ENCODE peak calls at places on chromosomes 1 and 21, in five cellular contexts. One of them, this sample, is unnamed.

GRCh38 chr1:156433602-156434001 is 64.6 kb downstream of the RHBG start:
- DNase-seq in H54: no peak
- DNase-seq in tibial nerve: no peak
- DNase-seq in thyroid gland: no peak
- DNase-seq in lower leg skin: no peak
- DNase-seq in this sample: no peak

GRCh38 chr1:110237406-110238152 is 27.5 kb downstream of the KCNC4 start:
- DNase-seq in H54: no peak
- DNase-seq in tibial nerve: no peak
- DNase-seq in thyroid gland: peak; percentile 78
- DNase-seq in lower leg skin: no peak
- DNase-seq in this sample: no peak

GRCh38 chr1:7861452-7861851 is 8.6 kb upstream of the UTS2 start:
- DNase-seq in H54: no peak
- DNase-seq in tibial nerve: no peak
- DNase-seq in thyroid gland: no peak
- DNase-seq in lower leg skin: no peak
- DNase-seq in this sample: no peak

GRCh38 chr1:10628685-10629084 is 153.9 kb downstream of the PEX14 start:
- DNase-seq in H54: no peak
- DNase-seq in tibial nerve: peak; percentile 68
- DNase-seq in thyroid gland: peak; percentile 96
- DNase-seq in lower leg skin: no peak
- DNase-seq in this sample: no peak

GRCh38 chr1:182299728-182300581 is 91.6 kb downstream of the GLUL start:
- DNase-seq in H54: no peak
- DNase-seq in tibial nerve: peak; percentile 49
- DNase-seq in thyroid gland: no peak
- DNase-seq in lower leg skin: no peak
- DNase-seq in this sample: peak; percentile 97

GRCh38 chr1:64100791-64101190 is 102.6 kb upstream of the UBE2U start:
- DNase-seq in H54: no peak
- DNase-seq in tibial nerve: no peak
- DNase-seq in thyroid gland: no peak
- DNase-seq in lower leg skin: no peak
- DNase-seq in this sample: no peak

GRCh38 chr1:223007250-223007649 is 135.8 kb downstream of the TLR5 start:
- DNase-seq in H54: no peak
- DNase-seq in tibial nerve: no peak
- DNase-seq in thyroid gland: peak; percentile 56
- DNase-seq in lower leg skin: no peak
- DNase-seq in this sample: no peak

GRCh38 chr21:44531606-44532128 is 8.3 kb downstream of the KRTAP10-1 start:
- DNase-seq in H54: no peak
- DNase-seq in tibial nerve: no peak
- DNase-seq in thyroid gland: no peak
- DNase-seq in lower leg skin: peak; percentile 70
- DNase-seq in this sample: no peak

GRCh38 chr1:246931549-246932365 is at the start of gene AHCTF1:
- DNase-seq in H54: peak; percentile 96
- DNase-seq in tibial nerve: peak; percentile 95
- DNase-seq in thyroid gland: peak; percentile 96
- DNase-seq in lower leg skin: peak; percentile 99
- DNase-seq in this sample: peak; percentile 97
- TF ChIP-seq POLR2A in H54: peak; percentile 99
- TF ChIP-seq POLR2A in tibial nerve: peak; percentile 99
- TF ChIP-seq POLR2A in thyroid gland: peak; percentile 88
- TF ChIP-seq POLR2A in lower leg skin: peak; percentile 49
- TF ChIP-seq POLR2A in this sample: peak; percentile 92

GRCh38 chr1:2547210-2548067 is 8.7 kb upstream of the TNFRSF14 start:
- DNase-seq in H54: peak; percentile 52
- DNase-seq in tibial nerve: peak; percentile 30
- DNase-seq in thyroid gland: no peak
- DNase-seq in lower leg skin: no peak
- DNase-seq in this sample: no peak
- TF ChIP-seq POLR2A in H54: no peak
- TF ChIP-seq POLR2A in tibial nerve: no peak
- TF ChIP-seq POLR2A in thyroid gland: no peak
- TF ChIP-seq POLR2A in lower leg skin: no peak
- TF ChIP-seq POLR2A in this sample: no peak

GRCh38 chr1:201470581-201470980 is 1.6 kb upstream of the PHLDA3 start:
- DNase-seq in H54: no peak
- DNase-seq in tibial nerve: no peak
- DNase-seq in thyroid gland: no peak
- DNase-seq in lower leg skin: no peak
- DNase-seq in this sample: no peak

GRCh38 chr1:201468501-201468843 is 516 bp downstream of the PHLDA3 start:
- DNase-seq in H54: no peak
- DNase-seq in tibial nerve: no peak
- DNase-seq in thyroid gland: peak; percentile 39
- DNase-seq in lower leg skin: no peak
- DNase-seq in this sample: peak; percentile 37

GRCh38 chr1:201466492-201466891 is 2.5 kb downstream of the PHLDA3 start:
- DNase-seq in H54: no peak
- DNase-seq in tibial nerve: no peak
- DNase-seq in thyroid gland: no peak
- DNase-seq in lower leg skin: no peak
- DNase-seq in this sample: no peak

GRCh38 chr1:201469645-201470074 is 672 bp upstream of the PHLDA3 start:
- DNase-seq in H54: no peak
- DNase-seq in tibial nerve: no peak
- DNase-seq in thyroid gland: no peak
- DNase-seq in lower leg skin: no peak
- DNase-seq in this sample: no peak

GRCh38 chr1:201468844-201469644 is at the start of gene PHLDA3:
- DNase-seq in H54: peak; percentile 82
- DNase-seq in tibial nerve: peak; percentile 83
- DNase-seq in thyroid gland: peak; percentile 83
- DNase-seq in lower leg skin: peak; percentile 98
- DNase-seq in this sample: peak; percentile 62
- TF ChIP-seq POLR2A in H54: peak; percentile 97
- TF ChIP-seq POLR2A in tibial nerve: peak; percentile 92
- TF ChIP-seq POLR2A in thyroid gland: no peak
- TF ChIP-seq POLR2A in lower leg skin: peak; percentile 53
- TF ChIP-seq POLR2A in this sample: peak; percentile 39

DNA sequence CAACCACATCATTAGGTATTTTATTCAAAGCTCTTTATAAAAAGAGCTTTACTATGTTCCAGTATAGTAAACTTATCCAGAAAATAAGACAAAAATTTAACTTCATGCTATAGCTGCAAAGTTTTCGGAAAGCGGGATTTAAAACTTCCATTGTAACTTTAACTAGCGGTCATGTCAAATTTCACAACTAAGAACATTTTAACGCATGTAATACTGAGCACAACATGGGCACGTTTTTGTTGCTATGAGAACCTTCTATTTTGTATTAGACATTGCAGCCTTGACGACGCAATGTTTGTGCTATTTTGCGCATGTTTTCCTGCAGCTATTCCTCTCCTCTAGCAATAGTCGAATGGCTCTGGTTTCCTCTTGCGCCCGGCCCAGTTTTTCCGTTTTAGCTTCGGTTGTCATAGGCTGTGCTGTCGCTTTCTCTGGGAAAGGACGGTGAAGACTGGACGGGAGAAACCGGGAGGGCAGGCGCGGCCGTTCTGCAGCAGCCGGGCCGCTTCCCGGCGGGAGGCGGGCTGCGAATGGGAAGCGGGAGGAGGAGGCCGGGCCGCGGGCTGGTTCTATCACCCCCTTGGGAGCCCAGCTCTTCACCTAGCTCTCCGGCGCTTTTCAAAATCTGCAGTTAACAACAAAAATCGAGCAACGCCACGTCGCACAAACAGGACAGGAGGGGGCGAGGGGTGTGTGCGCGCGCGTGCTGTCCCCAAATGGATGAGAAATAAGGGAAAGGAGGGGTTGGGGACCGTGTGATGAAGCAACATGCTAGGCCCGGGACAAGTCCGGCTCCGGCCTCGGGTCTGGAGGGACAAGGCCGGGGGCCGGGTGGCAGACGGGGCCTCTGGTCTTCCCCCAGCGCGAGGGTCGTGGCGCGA is 105.3 kb upstream of the HNRNPU start:
- DNase-seq in H54: peak; percentile 30
- DNase-seq in tibial nerve: peak; percentile 71
- DNase-seq in thyroid gland: peak; percentile 85
- DNase-seq in lower leg skin: peak; percentile 94
- DNase-seq in this sample: peak; percentile 89
- TF ChIP-seq POLR2A in H54: peak; percentile 31
- TF ChIP-seq POLR2A in tibial nerve: peak; percentile 44
- TF ChIP-seq POLR2A in thyroid gland: no peak
- TF ChIP-seq POLR2A in lower leg skin: no peak
- TF ChIP-seq POLR2A in this sample: peak; percentile 58

DNA sequence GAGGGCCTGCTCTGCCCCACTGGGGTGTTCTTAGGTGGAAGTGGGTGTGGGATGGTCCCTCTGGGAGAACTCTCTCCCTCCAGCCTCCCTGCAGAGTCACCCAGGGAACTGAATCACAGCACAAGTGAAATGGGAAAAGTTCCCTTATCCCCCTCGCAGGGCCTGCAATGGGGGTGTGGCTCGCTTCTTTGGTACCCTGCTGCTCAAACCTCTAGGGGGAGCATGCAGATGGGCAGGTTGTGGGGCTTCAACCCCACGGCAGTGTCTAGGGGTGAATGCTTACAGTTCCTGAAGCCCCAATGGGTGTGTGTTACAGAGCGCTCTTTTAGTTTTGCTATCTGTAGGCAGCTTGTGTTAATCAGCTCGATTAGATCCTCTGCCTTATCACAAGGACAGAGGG is 59.0 kb upstream of the TINAGL1 start:
- DNase-seq in H54: no peak
- DNase-seq in tibial nerve: no peak
- DNase-seq in thyroid gland: no peak
- DNase-seq in lower leg skin: no peak
- DNase-seq in this sample: no peak
- TF ChIP-seq POLR2A in H54: no peak
- TF ChIP-seq POLR2A in tibial nerve: no peak
- TF ChIP-seq POLR2A in thyroid gland: no peak
- TF ChIP-seq POLR2A in lower leg skin: no peak
- TF ChIP-seq POLR2A in this sample: no peak

DNA sequence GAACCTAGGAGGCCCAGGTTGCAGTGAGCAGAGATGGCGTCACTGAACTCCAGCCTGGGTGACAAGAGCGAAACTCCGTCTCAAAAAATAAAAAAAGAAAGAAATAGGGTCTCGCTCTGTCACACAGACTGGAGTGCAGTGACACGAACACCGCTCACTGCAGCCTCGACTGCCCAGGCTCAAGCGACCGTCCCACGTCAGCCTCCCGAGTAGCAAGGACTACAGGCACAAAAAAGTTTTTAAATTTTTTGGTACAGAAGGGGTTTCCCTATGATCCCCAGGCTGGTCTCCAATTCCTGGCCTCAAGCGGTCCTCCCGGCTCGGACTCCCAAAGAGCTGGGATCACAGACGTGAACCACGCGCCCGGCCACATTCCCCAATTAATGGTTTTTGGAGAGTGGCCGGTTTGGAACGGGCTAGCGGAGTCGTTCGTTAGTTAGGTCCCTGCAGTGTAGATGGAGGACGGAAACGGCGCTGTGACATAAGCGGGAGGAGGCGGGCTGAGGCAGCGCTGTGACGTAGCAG is 611 bp upstream of the GUK1 start:
- DNase-seq in H54: no peak
- DNase-seq in tibial nerve: no peak
- DNase-seq in thyroid gland: no peak
- DNase-seq in lower leg skin: no peak
- DNase-seq in this sample: no peak
- TF ChIP-seq POLR2A in H54: peak; percentile 71
- TF ChIP-seq POLR2A in tibial nerve: no peak
- TF ChIP-seq POLR2A in thyroid gland: no peak
- TF ChIP-seq POLR2A in lower leg skin: no peak
- TF ChIP-seq POLR2A in this sample: no peak